ENCODE peak calls at places on chromosomes 2 and 18, in ten cellular contexts. One of them, this sample, is unnamed.

GRCh38 chr2:167057461-167057860 is 169.2 kb downstream of the XIRP2 start:
- DNase-seq in transverse colon: no peak
- DNase-seq in suprapubic skin: no peak
- DNase-seq in Panc1: no peak
- DNase-seq in K562: no peak
- DNase-seq in sigmoid colon: no peak
- DNase-seq in vagina: no peak
- DNase-seq in SK-N-SH: no peak
- DNase-seq in H1: no peak
- DNase-seq in prostate gland: no peak
- DNase-seq in this sample: no peak

GRCh38 chr2:45484965-45485364 is 126.1 kb downstream of the SRBD1 start:
- DNase-seq in transverse colon: no peak
- DNase-seq in suprapubic skin: no peak
- DNase-seq in Panc1: no peak
- DNase-seq in K562: no peak
- DNase-seq in sigmoid colon: no peak
- DNase-seq in vagina: no peak
- DNase-seq in SK-N-SH: no peak
- DNase-seq in H1: no peak
- DNase-seq in prostate gland: no peak
- DNase-seq in this sample: no peak

GRCh38 chr2:238497610-238498005 is 70.9 kb downstream of the ASB1 start:
- DNase-seq in transverse colon: no peak
- DNase-seq in suprapubic skin: peak; percentile 58
- DNase-seq in Panc1: no peak
- DNase-seq in K562: no peak
- DNase-seq in sigmoid colon: no peak
- DNase-seq in vagina: no peak
- DNase-seq in SK-N-SH: no peak
- DNase-seq in H1: no peak
- DNase-seq in prostate gland: no peak
- DNase-seq in this sample: no peak

GRCh38 chr2:45637440-45637839 is 14.0 kb upstream of the PRKCE start:
- DNase-seq in transverse colon: no peak
- DNase-seq in suprapubic skin: no peak
- DNase-seq in Panc1: no peak
- DNase-seq in K562: no peak
- DNase-seq in sigmoid colon: no peak
- DNase-seq in vagina: no peak
- DNase-seq in SK-N-SH: no peak
- DNase-seq in H1: no peak
- DNase-seq in prostate gland: no peak
- DNase-seq in this sample: no peak

GRCh38 chr2:220473611-220474010 is 846.2 kb downstream of the SLC4A3 start:
- DNase-seq in transverse colon: no peak
- DNase-seq in suprapubic skin: no peak
- DNase-seq in Panc1: no peak
- DNase-seq in K562: no peak
- DNase-seq in sigmoid colon: no peak
- DNase-seq in vagina: no peak
- DNase-seq in SK-N-SH: no peak
- DNase-seq in H1: no peak
- DNase-seq in prostate gland: no peak
- DNase-seq in this sample: no peak

GRCh38 chr2:196173505-196173904 is 2.1 kb upstream of the STK17B start:
- DNase-seq in transverse colon: no peak
- DNase-seq in suprapubic skin: no peak
- DNase-seq in Panc1: no peak
- DNase-seq in K562: no peak
- DNase-seq in sigmoid colon: no peak
- DNase-seq in vagina: no peak
- DNase-seq in SK-N-SH: no peak
- DNase-seq in H1: no peak
- DNase-seq in prostate gland: no peak
- DNase-seq in this sample: no peak

GRCh38 chr2:72278046-72278445 is 130.4 kb upstream of the CYP26B1 start:
- DNase-seq in transverse colon: no peak
- DNase-seq in suprapubic skin: no peak
- DNase-seq in Panc1: no peak
- DNase-seq in K562: no peak
- DNase-seq in sigmoid colon: no peak
- DNase-seq in vagina: no peak
- DNase-seq in SK-N-SH: no peak
- DNase-seq in H1: no peak
- DNase-seq in prostate gland: no peak
- DNase-seq in this sample: no peak

GRCh38 chr18:41645600-41646360 is 309.3 kb upstream of the PIK3C3 start:
- DNase-seq in transverse colon: no peak
- DNase-seq in suprapubic skin: no peak
- DNase-seq in Panc1: no peak
- DNase-seq in K562: no peak
- DNase-seq in sigmoid colon: no peak
- DNase-seq in vagina: no peak
- DNase-seq in SK-N-SH: no peak
- DNase-seq in H1: no peak
- DNase-seq in prostate gland: no peak
- DNase-seq in this sample: no peak

GRCh38 chr2:10448646-10449480 is 736 bp upstream of the ODC1 start:
- DNase-seq in transverse colon: peak; percentile 95
- DNase-seq in suprapubic skin: no peak
- DNase-seq in Panc1: no peak
- DNase-seq in K562: no peak
- DNase-seq in sigmoid colon: peak; percentile 76
- DNase-seq in vagina: no peak
- DNase-seq in SK-N-SH: no peak
- DNase-seq in H1: peak; percentile 61
- DNase-seq in prostate gland: peak; percentile 82
- DNase-seq in this sample: peak; percentile 98

GRCh38 chr2:33372940-33373553 is 103.4 kb upstream of the RASGRP3 start:
- DNase-seq in transverse colon: no peak
- DNase-seq in suprapubic skin: no peak
- DNase-seq in Panc1: peak; percentile 62
- DNase-seq in K562: peak; percentile 58
- DNase-seq in sigmoid colon: no peak
- DNase-seq in vagina: no peak
- DNase-seq in SK-N-SH: peak; percentile 49
- DNase-seq in H1: no peak
- DNase-seq in prostate gland: peak; percentile 39
- DNase-seq in this sample: no peak

GRCh38 chr2:195967336-195967735 is 101.3 kb downstream of the DNAH7 start:
- DNase-seq in transverse colon: no peak
- DNase-seq in suprapubic skin: no peak
- DNase-seq in Panc1: no peak
- DNase-seq in K562: no peak
- DNase-seq in sigmoid colon: no peak
- DNase-seq in vagina: no peak
- DNase-seq in SK-N-SH: no peak
- DNase-seq in H1: no peak
- DNase-seq in prostate gland: no peak
- DNase-seq in this sample: no peak

GRCh38 chr2:148590613-148591012 is 53.9 kb upstream of the EPC2 start:
- DNase-seq in transverse colon: no peak
- DNase-seq in suprapubic skin: no peak
- DNase-seq in Panc1: no peak
- DNase-seq in K562: no peak
- DNase-seq in sigmoid colon: no peak
- DNase-seq in vagina: no peak
- DNase-seq in SK-N-SH: no peak
- DNase-seq in H1: no peak
- DNase-seq in prostate gland: no peak
- DNase-seq in this sample: no peak

GRCh38 chr2:148594216-148594615 is 50.3 kb upstream of the EPC2 start:
- DNase-seq in transverse colon: no peak
- DNase-seq in suprapubic skin: no peak
- DNase-seq in Panc1: no peak
- DNase-seq in K562: no peak
- DNase-seq in sigmoid colon: no peak
- DNase-seq in vagina: no peak
- DNase-seq in SK-N-SH: no peak
- DNase-seq in H1: no peak
- DNase-seq in prostate gland: peak; percentile 71
- DNase-seq in this sample: no peak

GRCh38 chr2:148592812-148593211 is 51.7 kb upstream of the EPC2 start:
- DNase-seq in transverse colon: no peak
- DNase-seq in suprapubic skin: no peak
- DNase-seq in Panc1: no peak
- DNase-seq in K562: no peak
- DNase-seq in sigmoid colon: no peak
- DNase-seq in vagina: no peak
- DNase-seq in SK-N-SH: no peak
- DNase-seq in H1: no peak
- DNase-seq in prostate gland: no peak
- DNase-seq in this sample: no peak

GRCh38 chr2:148599112-148599991 is 45.2 kb upstream of the EPC2 start:
- DNase-seq in transverse colon: no peak
- DNase-seq in suprapubic skin: no peak
- DNase-seq in Panc1: no peak
- DNase-seq in K562: no peak
- DNase-seq in sigmoid colon: no peak
- DNase-seq in vagina: no peak
- DNase-seq in SK-N-SH: no peak
- DNase-seq in H1: no peak
- DNase-seq in prostate gland: no peak
- DNase-seq in this sample: no peak

GRCh38 chr2:148596033-148596432 is 48.5 kb upstream of the EPC2 start:
- DNase-seq in transverse colon: no peak
- DNase-seq in suprapubic skin: no peak
- DNase-seq in Panc1: no peak
- DNase-seq in K562: no peak
- DNase-seq in sigmoid colon: no peak
- DNase-seq in vagina: no peak
- DNase-seq in SK-N-SH: no peak
- DNase-seq in H1: no peak
- DNase-seq in prostate gland: no peak
- DNase-seq in this sample: no peak
- TF ChIP-seq POLR2AphosphoS5 in transverse colon: no peak
- TF ChIP-seq POLR2AphosphoS5 in suprapubic skin: no peak
- TF ChIP-seq POLR2AphosphoS5 in Panc1: no peak
- TF ChIP-seq POLR2AphosphoS5 in K562: no peak
- TF ChIP-seq POLR2AphosphoS5 in sigmoid colon: no peak
- TF ChIP-seq POLR2AphosphoS5 in vagina: no peak
- TF ChIP-seq POLR2AphosphoS5 in SK-N-SH: no peak
- TF ChIP-seq POLR2AphosphoS5 in H1: no peak
- TF ChIP-seq POLR2AphosphoS5 in prostate gland: no peak
- TF ChIP-seq POLR2AphosphoS5 in this sample: no peak

GRCh38 chr2:41966431-41966893 is 81.4 kb upstream of the PKDCC start:
- DNase-seq in transverse colon: peak; percentile 73
- DNase-seq in suprapubic skin: peak; percentile 95
- DNase-seq in Panc1: peak; percentile 10
- DNase-seq in K562: no peak
- DNase-seq in sigmoid colon: peak; percentile 92
- DNase-seq in vagina: no peak
- DNase-seq in SK-N-SH: no peak
- DNase-seq in H1: no peak
- DNase-seq in prostate gland: peak; percentile 27
- DNase-seq in this sample: no peak

GRCh38 chr2:41968182-41968578 is 79.6 kb upstream of the PKDCC start:
- DNase-seq in transverse colon: no peak
- DNase-seq in suprapubic skin: no peak
- DNase-seq in Panc1: no peak
- DNase-seq in K562: no peak
- DNase-seq in sigmoid colon: no peak
- DNase-seq in vagina: no peak
- DNase-seq in SK-N-SH: no peak
- DNase-seq in H1: no peak
- DNase-seq in prostate gland: no peak
- DNase-seq in this sample: no peak

GRCh38 chr2:41966920-41967319 is 80.9 kb upstream of the PKDCC start:
- DNase-seq in transverse colon: peak; percentile 19
- DNase-seq in suprapubic skin: peak; percentile 85
- DNase-seq in Panc1: no peak
- DNase-seq in K562: no peak
- DNase-seq in sigmoid colon: peak; percentile 75
- DNase-seq in vagina: no peak
- DNase-seq in SK-N-SH: no peak
- DNase-seq in H1: no peak
- DNase-seq in prostate gland: no peak
- DNase-seq in this sample: no peak

GRCh38 chr2:41965886-41966285 is 81.9 kb upstream of the PKDCC start:
- DNase-seq in transverse colon: peak; percentile 20
- DNase-seq in suprapubic skin: no peak
- DNase-seq in Panc1: no peak
- DNase-seq in K562: no peak
- DNase-seq in sigmoid colon: peak; percentile 77
- DNase-seq in vagina: no peak
- DNase-seq in SK-N-SH: no peak
- DNase-seq in H1: no peak
- DNase-seq in prostate gland: no peak
- DNase-seq in this sample: no peak

GRCh38 chr2:41967426-41968181 is 80.2 kb upstream of the PKDCC start:
- DNase-seq in transverse colon: peak; percentile 50
- DNase-seq in suprapubic skin: no peak
- DNase-seq in Panc1: no peak
- DNase-seq in K562: no peak
- DNase-seq in sigmoid colon: peak; percentile 72
- DNase-seq in vagina: no peak
- DNase-seq in SK-N-SH: no peak
- DNase-seq in H1: no peak
- DNase-seq in prostate gland: no peak
- DNase-seq in this sample: no peak
- H3K4me1 ChIP-seq in transverse colon: peaks cover 55% of the 10 kb centered on the region
- H3K4me1 ChIP-seq in suprapubic skin: peaks cover 54% of the 10 kb centered on the region
- H3K4me1 ChIP-seq in Panc1: peaks cover 15% of the 10 kb centered on the region
- H3K4me1 ChIP-seq in K562: no peaks in the 10 kb centered on the region
- H3K4me1 ChIP-seq in sigmoid colon: peaks cover 57% of the 10 kb centered on the region
- H3K4me1 ChIP-seq in vagina: peaks cover 45% of the 10 kb centered on the region
- H3K4me1 ChIP-seq in SK-N-SH: peaks cover 23% of the 10 kb centered on the region
- H3K4me1 ChIP-seq in H1: no peaks in the 10 kb centered on the region
- H3K4me1 ChIP-seq in prostate gland: no peaks in the 10 kb centered on the region
- H3K4me1 ChIP-seq in this sample: peaks cover 15% of the 10 kb centered on the region

DNA sequence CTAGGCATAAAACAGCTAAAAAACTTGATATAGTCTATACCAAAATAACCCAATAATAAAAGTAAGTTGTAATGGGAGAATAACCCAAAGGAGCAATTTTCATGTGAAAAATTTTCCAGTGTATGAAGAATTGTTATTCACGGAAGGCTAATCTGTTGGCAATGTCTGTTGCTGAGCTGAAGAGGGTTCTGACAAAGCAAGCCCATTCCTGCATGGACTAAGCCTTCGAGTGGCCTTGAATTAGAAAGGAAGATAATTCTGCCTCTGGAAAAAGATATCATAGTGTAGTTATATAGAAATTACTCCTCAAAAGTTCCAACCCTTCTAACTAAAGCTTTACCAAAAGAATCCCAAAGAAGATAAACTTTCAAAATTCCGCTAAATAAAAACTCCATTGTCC is 101.5 kb downstream of the MAP2 start:
- DNase-seq in transverse colon: no peak
- DNase-seq in suprapubic skin: no peak
- DNase-seq in Panc1: no peak
- DNase-seq in K562: no peak
- DNase-seq in sigmoid colon: no peak
- DNase-seq in vagina: no peak
- DNase-seq in SK-N-SH: no peak
- DNase-seq in H1: no peak
- DNase-seq in prostate gland: no peak
- DNase-seq in this sample: no peak
- H3K27me3 ChIP-seq in transverse colon: no peaks in the 10 kb centered on the region
- H3K27me3 ChIP-seq in suprapubic skin: no peaks in the 10 kb centered on the region
- H3K27me3 ChIP-seq in Panc1: no peaks in the 10 kb centered on the region
- H3K27me3 ChIP-seq in K562: no peaks in the 10 kb centered on the region
- H3K27me3 ChIP-seq in sigmoid colon: no peaks in the 10 kb centered on the region
- H3K27me3 ChIP-seq in vagina: no peaks in the 10 kb centered on the region
- H3K27me3 ChIP-seq in SK-N-SH: no peaks in the 10 kb centered on the region
- H3K27me3 ChIP-seq in H1: peaks cover 14% of the 10 kb centered on the region
- H3K27me3 ChIP-seq in prostate gland: no peaks in the 10 kb centered on the region
- H3K27me3 ChIP-seq in this sample: no peaks in the 10 kb centered on the region

GRCh38 chr18:50819727-50820378 is at the start of gene MRO:
- DNase-seq in transverse colon: peak; percentile 88
- DNase-seq in suprapubic skin: peak; percentile 92
- DNase-seq in Panc1: peak; percentile 41
- DNase-seq in K562: peak; percentile 69
- DNase-seq in sigmoid colon: peak; percentile 93
- DNase-seq in vagina: no peak
- DNase-seq in SK-N-SH: peak; percentile 87
- DNase-seq in H1: peak; percentile 62
- DNase-seq in prostate gland: peak; percentile 75
- DNase-seq in this sample: peak; percentile 96
- TF ChIP-seq POLR2AphosphoS5 in transverse colon: peak; percentile 72
- TF ChIP-seq POLR2AphosphoS5 in suprapubic skin: no peak
- TF ChIP-seq POLR2AphosphoS5 in Panc1: no peak
- TF ChIP-seq POLR2AphosphoS5 in K562: no peak
- TF ChIP-seq POLR2AphosphoS5 in sigmoid colon: peak; percentile 62
- TF ChIP-seq POLR2AphosphoS5 in vagina: peak; percentile 70
- TF ChIP-seq POLR2AphosphoS5 in SK-N-SH: no peak
- TF ChIP-seq POLR2AphosphoS5 in H1: no peak
- TF ChIP-seq POLR2AphosphoS5 in prostate gland: peak; percentile 76
- TF ChIP-seq POLR2AphosphoS5 in this sample: peak; percentile 84

This sample was measured in spleen.